ENCODE peak calls at places on chromosome 12, in ten cellular contexts. W is astrocyte of the spinal cord, U is fibroblast of lung, L is kidney, J is RWPE1, O is lung, N is MCF 10A, H is cardiac fibroblast, D is Peyer's patch, E is lower lobe of right lung. Q is an unnamed sample.

GRCh38 chr12:93892431-93893210 is 215.4 kb downstream of the CRADD start:
- DNase-seq in W (no peak), U (no peak), L (no peak), J (no peak), O (no peak), N (no peak), H (no peak), D (no peak), E (no peak), Q (no peak)

GRCh38 chr12:99059824-99060526 is 414.9 kb downstream of the APAF1 start:
- DNase-seq in W (no peak), U (peak), L (peak), J (no peak), O (no peak), N (peak), H (peak), D (no peak), E (no peak), Q (no peak)

GRCh38 chr12:93198086-93198485 is 179.6 kb upstream of the NUDT4 start:
- DNase-seq in W (peak), U (peak), L (peak), J (peak), O (no peak), N (peak), H (peak), D (peak), E (no peak), Q (no peak)

GRCh38 chr12:101459642-101460346 is 15.3 kb upstream of the SPIC start:
- DNase-seq in W (no peak), U (peak), L (no peak), J (peak), O (no peak), N (peak), H (no peak), D (peak), E (no peak), Q (no peak)

GRCh38 chr12:85322715-85323114 is 42.7 kb downstream of the ALX1 start:
- DNase-seq in W (peak), U (peak), L (no peak), J (no peak), O (no peak), N (no peak), H (no peak), D (no peak), E (no peak), Q (no peak)

GRCh38 chr12:116434155-116435065 is 124.8 kb upstream of the MAP1LC3B2 start:
- DNase-seq in W (peak), U (peak), L (peak), J (peak), O (peak), N (peak), H (peak), D (peak), E (peak), Q (peak)

GRCh38 chr12:82058197-82058596 is 299.0 kb upstream of the PPFIA2 start:
- DNase-seq in W (no peak), U (no peak), L (no peak), J (no peak), O (no peak), N (no peak), H (no peak), D (no peak), E (no peak), Q (no peak)

GRCh38 chr12:22477166-22477893 is 67.0 kb downstream of the C2CD5 start:
- DNase-seq in W (peak), U (peak), L (no peak), J (no peak), O (no peak), N (peak), H (peak), D (no peak), E (no peak), Q (no peak)

GRCh38 chr12:81533054-81533453 is 226.1 kb downstream of the PPFIA2 start:
- DNase-seq in W (no peak), U (no peak), L (no peak), J (no peak), O (no peak), N (no peak), H (no peak), D (no peak), E (no peak), Q (no peak)

GRCh38 chr12:102364709-102365108 is 115.7 kb downstream of the IGF1 start:
- DNase-seq in W (no peak), U (no peak), L (no peak), J (no peak), O (no peak), N (no peak), H (no peak), D (no peak), E (no peak), Q (no peak)

GRCh38 chr12:52119398-52120254 is 40.1 kb downstream of the SMIM41 start:
- DNase-seq in W (peak), U (no peak), L (peak), J (peak), O (peak), N (peak), H (peak), D (peak), E (no peak), Q (no peak)

DNA sequence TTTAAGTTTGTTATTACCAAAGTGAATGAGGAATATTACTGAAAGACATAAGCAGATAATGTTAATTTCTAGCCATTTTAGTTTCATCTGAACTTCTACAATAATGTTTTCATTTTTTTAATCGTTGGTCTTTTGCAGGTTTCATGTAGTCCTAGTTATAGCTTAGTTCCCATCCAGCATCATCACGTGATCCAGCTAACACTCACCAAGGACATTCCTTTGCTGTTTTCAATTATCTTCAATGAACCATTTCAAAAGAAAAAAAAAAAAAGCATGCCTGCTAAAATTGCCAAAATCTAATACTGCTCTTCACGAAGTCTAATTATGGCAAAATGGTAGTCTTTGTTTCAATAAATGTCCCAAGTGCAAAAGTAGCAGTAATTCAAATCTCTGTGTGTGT is 187.7 kb upstream of the ATXN7L3B start:
- DNase-seq in W (peak), U (no peak), L (no peak), J (no peak), O (no peak), N (no peak), H (no peak), D (no peak), E (no peak), Q (no peak)
- TF ChIP-seq CTCF in W (no peak), U (no peak), L (no peak), J (no peak), O (no peak), N (no peak), H (no peak), D (no peak), E (no peak), Q (no peak)

GRCh38 chr12:16626991-16627390 is 21.0 kb upstream of the LMO3 start:
- DNase-seq in W (no peak), U (no peak), L (no peak), J (no peak), O (no peak), N (no peak), H (no peak), D (no peak), E (no peak), Q (no peak)

GRCh38 chr12:16619537-16619936 is 13.6 kb upstream of the LMO3 start:
- DNase-seq in W (no peak), U (no peak), L (no peak), J (no peak), O (no peak), N (no peak), H (no peak), D (no peak), E (no peak), Q (no peak)

GRCh38 chr12:16618256-16618655 is 12.3 kb upstream of the LMO3 start:
- DNase-seq in W (no peak), U (no peak), L (no peak), J (no peak), O (no peak), N (no peak), H (no peak), D (no peak), E (no peak), Q (no peak)

DNA sequence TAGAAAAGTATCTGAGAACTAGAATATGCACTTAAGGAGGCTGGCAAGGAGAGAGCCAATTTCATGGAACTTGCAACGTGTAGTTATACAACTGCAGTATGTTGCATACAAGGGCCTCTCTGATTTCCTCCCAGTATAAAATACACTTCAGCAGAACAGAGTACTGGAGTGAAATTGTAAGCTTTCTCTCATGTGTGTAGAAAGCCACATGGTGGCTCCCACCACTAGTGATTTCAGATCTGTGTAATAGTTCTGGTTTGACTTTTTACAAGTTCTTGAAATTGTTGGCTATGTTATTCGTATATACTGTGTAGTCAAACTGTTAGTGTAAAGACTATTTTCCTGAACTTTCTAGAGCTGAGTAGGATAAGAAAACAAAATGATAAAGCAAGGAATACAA is 16.4 kb upstream of the LMO3 start:
- DNase-seq in W (no peak), U (no peak), L (no peak), J (no peak), O (no peak), N (no peak), H (no peak), D (no peak), E (no peak), Q (no peak)
- TF ChIP-seq CTCF in W (no peak), U (no peak), L (no peak), J (no peak), O (no peak), N (no peak), H (no peak), D (no peak), E (no peak), Q (no peak)

GRCh38 chr12:96500686-96501085 is 11.3 kb downstream of the CFAP54 start:
- DNase-seq in W (peak), U (peak), L (no peak), J (no peak), O (no peak), N (peak), H (peak), D (no peak), E (no peak), Q (no peak)

GRCh38 chr12:96495155-96495554 is 5.8 kb downstream of the CFAP54 start:
- DNase-seq in W (no peak), U (no peak), L (no peak), J (no peak), O (no peak), N (no peak), H (no peak), D (no peak), E (no peak), Q (no peak)

GRCh38 chr12:96497800-96498199 is 8.4 kb downstream of the CFAP54 start:
- DNase-seq in W (no peak), U (peak), L (no peak), J (no peak), O (no peak), N (no peak), H (no peak), D (no peak), E (no peak), Q (no peak)

GRCh38 chr12:96495841-96496545 is 6.6 kb downstream of the CFAP54 start:
- DNase-seq in W (no peak), U (no peak), L (no peak), J (no peak), O (no peak), N (no peak), H (no peak), D (no peak), E (no peak), Q (no peak)

DNA sequence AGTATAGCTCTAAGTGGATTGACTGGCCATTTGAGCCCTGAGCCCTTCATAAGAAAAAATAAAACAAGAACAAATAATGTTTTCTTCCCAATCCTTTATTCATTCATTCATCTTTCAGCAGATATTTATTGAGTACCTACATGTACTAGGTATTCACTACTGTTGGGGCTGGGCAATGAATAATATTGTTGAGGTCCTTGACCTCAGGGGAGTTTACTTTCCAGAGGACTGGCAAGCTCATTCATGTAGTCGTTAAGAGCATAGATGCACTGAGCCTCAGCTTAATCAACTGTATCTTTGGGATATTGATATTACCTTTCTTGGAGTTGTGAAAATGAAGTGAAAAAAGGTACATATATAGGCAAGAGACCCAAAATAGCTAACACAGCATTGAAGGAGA is 7.6 kb downstream of the CFAP54 start:
- DNase-seq in W (no peak), U (no peak), L (no peak), J (no peak), O (no peak), N (no peak), H (no peak), D (no peak), E (no peak), Q (no peak)
- TF ChIP-seq CTCF in W (no peak), U (no peak), L (no peak), J (no peak), O (no peak), N (no peak), H (no peak), D (no peak), E (no peak), Q (no peak)

DNA sequence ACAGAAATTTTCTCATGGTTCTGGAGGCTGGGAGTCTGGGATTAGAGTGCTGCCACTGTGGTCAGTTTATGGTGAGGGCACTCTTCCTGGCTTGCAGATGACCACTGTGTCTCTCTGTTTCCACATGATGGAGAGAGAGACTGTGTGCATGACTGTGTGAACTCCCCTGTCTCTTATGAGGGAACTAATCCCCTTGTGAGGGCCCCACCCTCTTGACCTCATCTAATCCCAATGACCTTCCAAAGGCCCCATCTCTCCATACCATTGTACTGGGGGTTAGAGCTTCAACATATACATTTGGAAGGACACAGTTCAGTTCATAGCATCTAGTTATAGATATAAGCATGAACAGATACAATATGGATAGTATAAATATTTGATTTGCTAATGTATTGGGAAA is 31.7 kb downstream of the ANO6 start:
- DNase-seq in W (no peak), U (no peak), L (no peak), J (no peak), O (no peak), N (no peak), H (no peak), D (no peak), E (no peak), Q (no peak)
- TF ChIP-seq CTCF in W (no peak), U (no peak), L (no peak), J (no peak), O (no peak), N (no peak), H (no peak), D (no peak), E (no peak), Q (no peak)

GRCh38 chr12:87344699-87345098 is 684.5 kb downstream of the C12orf50 start:
- DNase-seq in W (peak), U (peak), L (no peak), J (peak), O (no peak), N (peak), H (no peak), D (no peak), E (no peak), Q (no peak)
- TF ChIP-seq CTCF in W (peak), U (peak), L (no peak), J (no peak), O (no peak), N (no peak), H (peak), D (peak), E (no peak), Q (peak)

GRCh38 chr12:66035289-66035961 is 95.1 kb downstream of the LLPH start:
- DNase-seq in W (peak), U (peak), L (no peak), J (peak), O (no peak), N (peak), H (peak), D (no peak), E (no peak), Q (no peak)
- TF ChIP-seq CTCF in W (peak), U (peak), L (no peak), J (peak), O (no peak), N (peak), H (peak), D (no peak), E (peak), Q (peak)

GRCh38 chr12:128387811-128388422 is 120.9 kb downstream of the TMEM132C start:
- DNase-seq in W (no peak), U (no peak), L (no peak), J (no peak), O (peak), N (no peak), H (peak), D (peak), E (peak), Q (no peak)
- TF ChIP-seq CTCF in W (peak), U (no peak), L (peak), J (no peak), O (no peak), N (peak), H (peak), D (peak), E (peak), Q (peak)

GRCh38 chr12:125157177-125157576 is 91.9 kb downstream of the AACS start:
- DNase-seq in W (no peak), U (no peak), L (no peak), J (no peak), O (no peak), N (no peak), H (no peak), D (no peak), E (no peak), Q (no peak)
- TF ChIP-seq CTCF in W (no peak), U (no peak), L (no peak), J (no peak), O (no peak), N (no peak), H (no peak), D (no peak), E (no peak), Q (no peak)

GRCh38 chr12:131828671-131829350 is 618 bp downstream of the MMP17 start:
- DNase-seq in W (no peak), U (no peak), L (no peak), J (no peak), O (no peak), N (peak), H (no peak), D (no peak), E (no peak), Q (no peak)

GRCh38 chr12:131829351-131829794 is 1.2 kb downstream of the MMP17 start:
- DNase-seq in W (no peak), U (peak), L (no peak), J (no peak), O (no peak), N (peak), H (peak), D (no peak), E (no peak), Q (peak)

GRCh38 chr12:131829795-131830334 is 1.7 kb downstream of the MMP17 start:
- DNase-seq in W (no peak), U (no peak), L (no peak), J (no peak), O (no peak), N (no peak), H (no peak), D (no peak), E (no peak), Q (no peak)

GRCh38 chr12:131826064-131826928 is 1.9 kb upstream of the MMP17 start:
- DNase-seq in W (no peak), U (no peak), L (no peak), J (no peak), O (no peak), N (no peak), H (no peak), D (no peak), E (no peak), Q (peak)

GRCh38 chr12:131827961-131828534 is at the start of gene MMP17:
- DNase-seq in W (peak), U (peak), L (no peak), J (no peak), O (no peak), N (peak), H (peak), D (peak), E (no peak), Q (no peak)
- TF ChIP-seq CTCF in W (peak), U (peak), L (no peak), J (peak), O (no peak), N (peak), H (no peak), D (no peak), E (no peak), Q (peak)